ENCODE peak calls at places on chromosomes 13 and 19, in five cellular contexts. C is IMR-90; R is heart right ventricle; L is uterus; O is CD4-positive, alpha-beta T cell. I is an unnamed sample.

GRCh38 chr13:47858678-47859050 is 142.4 kb downstream of the SUCLA2 start:
- DNase-seq in C (peak), R (no peak), L (no peak), O (no peak), I (no peak)

GRCh38 chr13:112877496-112877895 is 91.5 kb upstream of the MCF2L start:
- DNase-seq in C (no peak), R (peak), L (no peak), O (no peak), I (no peak)

GRCh38 chr13:105058517-105058916 is 1476.9 kb downstream of the EFNB2 start:
- DNase-seq in C (no peak), R (no peak), L (no peak), O (no peak), I (no peak)

GRCh38 chr13:51064753-51065152 is 46.3 kb downstream of the C13orf42 start:
- DNase-seq in C (no peak), R (no peak), L (no peak), O (no peak), I (no peak)

GRCh38 chr19:16258440-16258903 is 60.8 kb downstream of the AP1M1 start:
- DNase-seq in C (no peak), R (peak), L (peak), O (no peak), I (peak)

GRCh38 chr19:11578342-11579142 is 1.1 kb upstream of the ACP5 start:
- DNase-seq in C (no peak), R (peak), L (no peak), O (peak), I (peak)

GRCh38 chr19:38667552-38668205 is 20.2 kb downstream of the ACTN4 start:
- DNase-seq in C (peak), R (no peak), L (no peak), O (no peak), I (peak)

GRCh38 chr19:10876459-10877240 is 5.3 kb downstream of the CARM1 start:
- DNase-seq in C (no peak), R (peak), L (no peak), O (no peak), I (peak)

GRCh38 chr19:44476559-44477408 is 23.5 kb downstream of the ZNF180 start:
- DNase-seq in C (peak), R (no peak), L (no peak), O (no peak), I (no peak)

GRCh38 chr13:53001444-53001843 is 27.2 kb upstream of the OLFM4 start:
- DNase-seq in C (no peak), R (no peak), L (no peak), O (no peak), I (no peak)

GRCh38 chr13:99446242-99446641 is 55.0 kb upstream of the TM9SF2 start:
- DNase-seq in C (no peak), R (no peak), L (no peak), O (no peak), I (no peak)

GRCh38 chr13:99311748-99312492 is 4.7 kb upstream of the GPR183 start:
- DNase-seq in C (no peak), R (no peak), L (peak), O (no peak), I (no peak)

GRCh38 chr13:49374585-49375290 is 69.1 kb downstream of the CAB39L start:
- DNase-seq in C (peak), R (no peak), L (no peak), O (no peak), I (no peak)

GRCh38 chr19:17555929-17556813 is 722 bp downstream of the COLGALT1 start:
- DNase-seq in C (peak), R (peak), L (peak), O (no peak), I (peak)

GRCh38 chr19:33376423-33376822 is 2.9 kb downstream of the CEBPG start:
- DNase-seq in C (peak), R (peak), L (peak), O (no peak), I (peak)

GRCh38 chr19:53183146-53183545 is 10.0 kb downstream of the ZNF665 start:
- DNase-seq in C (peak), R (no peak), L (no peak), O (no peak), I (no peak)

GRCh38 chr13:31895687-31896086 is 135.9 kb upstream of the FRY start:
- DNase-seq in C (no peak), R (no peak), L (no peak), O (no peak), I (no peak)
- H3K27ac ChIP-seq in C (no peak), R (peak), L (peak), O (no peak), I (no peak)

GRCh38 chr19:40646564-40647254 is 43.7 kb downstream of the NUMBL start:
- DNase-seq in C (peak), R (no peak), L (no peak), O (no peak), I (no peak)
- H3K27ac ChIP-seq in C (peak), R (peak), L (peak), O (no peak), I (peak)

GRCh38 chr13:70188567-70188966 is 80.3 kb upstream of the KLHL1 start:
- DNase-seq in C (no peak), R (no peak), L (no peak), O (no peak), I (no peak)

GRCh38 chr13:70178346-70178745 is 70.1 kb upstream of the KLHL1 start:
- DNase-seq in C (no peak), R (no peak), L (no peak), O (no peak), I (no peak)

GRCh38 chr13:70183041-70183440 is 74.8 kb upstream of the KLHL1 start:
- DNase-seq in C (no peak), R (no peak), L (no peak), O (no peak), I (no peak)
- H3K27ac ChIP-seq in C (no peak), R (no peak), L (no peak), O (no peak), I (no peak)

DNA sequence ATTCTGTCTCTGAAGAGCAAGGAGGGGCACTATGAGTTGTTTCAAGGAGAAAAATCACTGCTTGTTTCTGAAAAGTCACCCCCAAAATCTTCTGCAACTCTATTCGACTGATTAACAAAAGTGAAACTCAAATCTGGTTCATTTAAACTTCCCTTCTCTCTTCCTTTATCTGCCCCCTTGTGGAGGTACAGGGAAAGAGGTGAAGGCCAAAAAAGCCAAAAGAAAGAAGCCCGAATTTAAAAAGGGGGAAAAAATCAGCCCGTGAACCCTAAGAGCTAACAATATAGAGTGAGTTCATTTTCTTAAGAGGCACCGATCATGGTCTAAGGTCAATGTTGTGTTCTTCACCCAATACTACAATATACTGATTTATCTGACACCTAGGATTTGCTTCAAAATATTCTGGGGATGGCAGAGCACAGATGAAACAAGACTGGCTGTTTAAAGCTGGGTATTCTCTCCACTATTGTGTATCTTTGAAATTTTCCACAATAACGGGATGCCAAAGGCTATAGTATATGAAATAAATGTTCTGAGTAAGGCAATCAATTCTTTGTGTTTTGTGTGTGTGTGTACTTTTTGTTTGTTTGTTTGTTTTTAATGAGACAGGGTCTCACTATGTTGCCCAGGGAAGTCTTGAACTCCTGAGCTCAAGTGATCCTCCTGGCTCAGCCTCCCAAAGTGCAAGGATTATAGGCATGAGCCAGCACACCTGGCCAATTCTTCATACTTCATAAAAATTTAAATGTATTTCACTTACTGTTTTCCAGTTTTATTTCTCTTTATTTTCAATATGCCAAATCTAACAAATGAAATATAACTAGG is 55.0 kb upstream of the EEF1AKMT1 start:
- DNase-seq in C (peak), R (no peak), L (peak), O (peak), I (no peak)
- H3K27ac ChIP-seq in C (peak), R (peak), L (peak), O (no peak), I (peak)

GRCh38 chr19:35118268-35119026 is 2.8 kb downstream of the FXYD3 start:
- DNase-seq in C (no peak), R (no peak), L (no peak), O (no peak), I (no peak)
- H3K27ac ChIP-seq in C (no peak), R (no peak), L (no peak), O (no peak), I (no peak)